ENCODE peak calls at places on chromosomes 3 and 15, in seven cellular contexts. P is breast epithelium, S is Panc1, O is SK-N-SH, V is transverse colon, F is H1, N is K562. I is an unnamed sample. For H3K4me1, the result is how much of the 10 kb centered on the place peaks cover.

GRCh38 chr3:52233108-52233591 is 5.8 kb downstream of the TWF2 start:
- DNase-seq in P (no peak), S (no peak), O (no peak), V (no peak), F (no peak), N (no peak), I (no peak)

GRCh38 chr3:191051037-191051436 is 148.0 kb upstream of the OSTN start:
- DNase-seq in P (no peak), S (no peak), O (peak), V (no peak), F (no peak), N (no peak), I (no peak)

GRCh38 chr15:48855501-48856440 is 22.2 kb upstream of the EID1 start:
- DNase-seq in P (no peak), S (no peak), O (no peak), V (peak), F (no peak), N (no peak), I (no peak)

GRCh38 chr3:130539005-130539404 is 22.0 kb downstream of the COL6A6 start:
- DNase-seq in P (no peak), S (peak), O (peak), V (peak), F (peak), N (peak), I (peak)

GRCh38 chr3:162702768-162703385 is 1206.3 kb downstream of the OTOL1 start:
- DNase-seq in P (no peak), S (no peak), O (no peak), V (no peak), F (no peak), N (no peak), I (no peak)

GRCh38 chr3:53254190-53254809 is 1.5 kb downstream of the TKT start:
- DNase-seq in P (no peak), S (no peak), O (no peak), V (no peak), F (no peak), N (peak), I (no peak)

GRCh38 chr3:40317061-40317676 is 7.7 kb downstream of the EIF1B start:
- DNase-seq in P (no peak), S (peak), O (peak), V (peak), F (no peak), N (peak), I (no peak)

GRCh38 chr15:95825672-95826387 is 504.7 kb upstream of the NR2F2 start:
- DNase-seq in P (no peak), S (no peak), O (no peak), V (no peak), F (no peak), N (no peak), I (no peak)

GRCh38 chr3:97485206-97485605 is 279.4 kb upstream of the ARL6 start:
- DNase-seq in P (no peak), S (no peak), O (no peak), V (no peak), F (no peak), N (no peak), I (no peak)

GRCh38 chr3:170690133-170690981 is 104.5 kb upstream of the SLC7A14 start:
- DNase-seq in P (peak), S (no peak), O (peak), V (peak), F (peak), N (peak), I (peak)

GRCh38 chr15:42133892-42134502 is 22.4 kb downstream of the PLA2G4F start:
- DNase-seq in P (no peak), S (peak), O (peak), V (peak), F (peak), N (peak), I (peak)

DNA sequence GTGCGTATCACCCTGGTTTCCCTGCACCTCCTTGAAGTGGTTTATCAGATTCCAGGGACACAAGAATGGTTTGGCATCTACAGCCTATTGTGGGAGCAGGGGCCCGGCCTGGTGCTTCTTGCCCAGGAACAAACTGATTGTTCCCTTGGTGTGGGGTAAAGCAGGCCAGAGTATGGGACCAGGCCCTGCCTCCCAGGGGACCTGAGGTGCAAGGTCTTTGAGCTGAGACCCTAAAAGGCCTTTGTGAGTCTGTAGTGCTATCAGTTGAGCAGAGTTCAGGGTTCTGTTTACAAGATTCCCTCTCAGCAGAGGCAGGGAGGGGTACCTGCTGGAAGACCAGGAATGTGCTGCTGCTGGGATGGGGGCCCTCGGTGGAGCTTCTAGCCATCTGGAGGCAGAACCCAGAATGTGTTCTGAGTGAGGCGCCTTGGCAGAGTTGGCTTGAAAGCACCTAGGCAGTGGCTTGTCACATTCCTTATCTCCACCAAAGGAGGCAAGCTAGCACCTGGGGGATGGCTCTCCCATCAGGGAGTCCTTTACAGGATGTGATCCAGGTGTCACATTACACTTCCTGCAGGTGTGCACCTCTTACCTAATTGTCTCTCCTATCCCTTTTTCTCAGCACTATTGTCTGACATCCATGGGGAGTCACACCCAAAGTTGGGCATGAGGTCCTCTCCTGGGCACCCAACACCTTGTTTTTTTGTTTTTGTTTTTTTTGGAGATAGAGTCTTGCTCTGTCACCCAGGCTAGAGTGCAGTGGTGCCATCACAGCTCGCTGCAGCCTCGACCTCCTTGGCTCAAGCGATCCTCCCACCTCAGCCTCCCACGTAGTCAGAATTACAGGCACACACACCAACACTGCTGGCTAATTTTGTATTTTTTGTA is 13.1 kb downstream of the FLNB start:
- DNase-seq in P (no peak), S (no peak), O (no peak), V (no peak), F (peak), N (no peak), I (no peak)
- TF ChIP-seq POLR2AphosphoS5 in P (no peak), S (no peak), O (no peak), V (no peak), F (no peak), N (no peak), I (no peak)

GRCh38 chr3:13414040-13414729 is 5.9 kb downstream of the NUP210 start:
- DNase-seq in P (no peak), S (no peak), O (no peak), V (peak), F (no peak), N (peak), I (peak)
- H3K4me3 ChIP-seq in P (no peak), S (no peak), O (no peak), V (no peak), F (no peak), N (no peak), I (peak)

GRCh38 chr3:11195721-11196332 is 41.5 kb downstream of the HRH1 start:
- DNase-seq in P (no peak), S (no peak), O (no peak), V (no peak), F (no peak), N (no peak), I (no peak)

GRCh38 chr3:11198070-11198469 is 43.8 kb downstream of the HRH1 start:
- DNase-seq in P (no peak), S (no peak), O (no peak), V (no peak), F (no peak), N (no peak), I (no peak)

GRCh38 chr3:11198495-11198894 is 44.2 kb downstream of the HRH1 start:
- DNase-seq in P (no peak), S (no peak), O (no peak), V (no peak), F (no peak), N (no peak), I (no peak)

GRCh38 chr3:11197471-11197870 is 43.2 kb downstream of the HRH1 start:
- DNase-seq in P (no peak), S (no peak), O (no peak), V (no peak), F (no peak), N (no peak), I (no peak)

GRCh38 chr3:11195201-11195600 is 40.9 kb downstream of the HRH1 start:
- DNase-seq in P (no peak), S (no peak), O (peak), V (no peak), F (no peak), N (no peak), I (no peak)
- H3K4me1 ChIP-seq in P (under half), S (under half), O (under half), V (under half), F (under half), N (under half), I (under half)

GRCh38 chr3:45864760-45865567 is 21.4 kb upstream of the CCR9 start:
- DNase-seq in P (no peak), S (no peak), O (no peak), V (no peak), F (no peak), N (no peak), I (no peak)
- TF ChIP-seq POLR2AphosphoS5 in P (no peak), S (no peak), O (no peak), V (no peak), F (no peak), N (no peak), I (no peak)

GRCh38 chr15:73686781-73687256 is 2.6 kb downstream of the CD276 start:
- DNase-seq in P (no peak), S (no peak), O (no peak), V (no peak), F (no peak), N (peak), I (no peak)
- H3K4me3 ChIP-seq in P (no peak), S (no peak), O (peak), V (no peak), F (no peak), N (no peak), I (no peak)

DNA sequence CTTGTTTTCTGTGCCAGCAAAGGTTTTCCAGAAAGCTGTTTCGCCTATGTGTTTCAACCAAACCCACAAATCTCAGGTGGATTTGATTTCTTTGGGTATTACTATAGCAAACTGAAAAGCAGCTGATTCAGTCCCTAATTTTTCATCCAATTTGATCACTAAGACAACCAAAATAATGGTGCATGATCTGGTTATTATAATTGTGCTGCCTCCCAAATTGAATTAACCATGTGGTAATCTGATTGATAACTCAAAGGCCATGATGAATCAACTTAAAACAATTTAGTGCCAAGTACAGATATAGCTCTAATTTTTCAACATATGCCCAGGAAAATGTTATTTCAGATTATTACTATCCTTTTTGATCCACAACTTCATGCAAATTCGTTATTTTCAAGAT is 30.6 kb downstream of the PRTG start:
- DNase-seq in P (no peak), S (no peak), O (peak), V (no peak), F (no peak), N (no peak), I (no peak)
- H3K4me1 ChIP-seq in P (under half), S (under half), O (under half), V (under half), F (under half), N (under half), I (under half)

GRCh38 chr3:4986611-4987373 is 7.6 kb downstream of the BHLHE40 start:
- DNase-seq in P (peak), S (no peak), O (peak), V (peak), F (peak), N (peak), I (peak)
- TF ChIP-seq POLR2AphosphoS5 in P (peak), S (peak), O (peak), V (peak), F (peak), N (peak), I (peak)

GRCh38 chr15:75357976-75358673 is 10.3 kb downstream of the MAN2C1 start:
- DNase-seq in P (no peak), S (no peak), O (no peak), V (no peak), F (no peak), N (no peak), I (no peak)
- H3K4me3 ChIP-seq in P (no peak), S (no peak), O (no peak), V (no peak), F (no peak), N (no peak), I (no peak)

I was measured in stomach.